ENCODE peak calls at places on chromosomes 4 and X, in five cellular contexts. I is cardiac muscle cell, J is gastrocnemius medialis, D is kidney epithelial cell, G is mucosa of descending colon. Q is an unnamed sample.

GRCh38 chr4:123350191-123350544 is 46.4 kb upstream of the SPRY1 start:
- DNase-seq in J (no peak), G (peak), D (no peak), I (peak), Q (peak)

GRCh38 chr4:138650917-138651564 is 364.5 kb upstream of the NOCT start:
- DNase-seq in D (peak), J (no peak), I (peak), G (no peak), Q (peak)

GRCh38 chr4:22129454-22130075 is 181.0 kb upstream of the KCNIP4 start:
- DNase-seq in J (no peak), D (no peak), I (peak), G (peak), Q (peak)

GRCh38 chr4:24070117-24070516 is 180.3 kb upstream of the PPARGC1A start:
- DNase-seq in I (peak), G (no peak), J (no peak), D (peak), Q (peak)

GRCh38 chrX:22345884-22346283 is 73.2 kb downstream of the CBLL2 start:
- DNase-seq in J (no peak), G (no peak), D (no peak), I (no peak), Q (peak)

GRCh38 chrX:78042601-78043000 is 61.4 kb upstream of the PGK1 start:
- DNase-seq in D (no peak), I (no peak), G (no peak), J (no peak), Q (no peak)

GRCh38 chr4:83490876-83491450 is 6.1 kb upstream of the ABRAXAS1 start:
- DNase-seq in D (no peak), I (peak), J (no peak), G (no peak), Q (peak)

GRCh38 chr4:71201817-71202576 is 136.8 kb upstream of the SLC4A4 start:
- DNase-seq in I (peak), D (no peak), G (no peak), J (no peak), Q (no peak)

GRCh38 chrX:42748067-42748850 is 29.7 kb downstream of the PPP1R2C start:
- DNase-seq in G (no peak), D (no peak), I (peak), J (no peak), Q (peak)

GRCh38 chrX:31223817-31224216 is 152.0 kb upstream of the FTHL17 start:
- DNase-seq in I (peak), D (peak), J (no peak), G (no peak), Q (peak)

GRCh38 chr4:76754439-76754838 is 143.5 kb downstream of the SOWAHB start:
- DNase-seq in J (no peak), I (no peak), D (no peak), G (no peak), Q (no peak)

GRCh38 chrX:1300449-1300848 is 31.8 kb downstream of the CSF2RA start:
- DNase-seq in I (no peak), D (no peak), G (no peak), J (no peak), Q (no peak)

GRCh38 chr4:125433453-125433852 is 118.7 kb downstream of the FAT4 start:
- DNase-seq in J (no peak), I (peak), G (no peak), D (no peak), Q (peak)

GRCh38 chr4:86497131-86497530 is 97.0 kb upstream of the PTPN13 start:
- DNase-seq in I (peak), G (no peak), D (no peak), J (peak), Q (peak)

GRCh38 chr4:123443401-123444297 is 47.1 kb downstream of the SPRY1 start:
- DNase-seq in J (no peak), G (peak), I (peak), D (no peak), Q (peak)

GRCh38 chr4:16524911-16525574 is 298.8 kb upstream of the TAPT1 start:
- DNase-seq in J (no peak), I (peak), D (no peak), G (peak), Q (peak)

GRCh38 chr4:780730-781492 is 45.0 kb downstream of the CPLX1 start:
- DNase-seq in J (no peak), I (no peak), G (no peak), D (no peak), Q (no peak)

GRCh38 chr4:94532016-94532789 is 80.5 kb downstream of the PDLIM5 start:
- DNase-seq in D (no peak), J (peak), I (peak), G (peak), Q (peak)

GRCh38 chr4:168453146-168453545 is 27.1 kb downstream of the DDX60L start:
- DNase-seq in G (no peak), I (no peak), D (no peak), J (no peak), Q (no peak)

GRCh38 chrX:13697976-13698375 is 9.0 kb downstream of the RAB9A start:
- DNase-seq in J (no peak), D (no peak), I (no peak), G (no peak), Q (no peak)

GRCh38 chr4:69058410-69059059 is 37.7 kb upstream of the UGT2B7 start:
- DNase-seq in J (no peak), G (peak), D (no peak), I (no peak), Q (no peak)

GRCh38 chrX:118286066-118286758 is 59.7 kb upstream of the WDR44 start:
- DNase-seq in G (no peak), D (no peak), I (peak), J (no peak), Q (peak)

GRCh38 chr4:55068522-55068921 is 56.9 kb downstream of the KDR start:
- DNase-seq in J (no peak), I (no peak), G (no peak), D (no peak), Q (no peak)

GRCh38 chr4:128376958-128377357 is 89.3 kb upstream of the PGRMC2 start:
- DNase-seq in I (no peak), G (no peak), D (no peak), J (no peak), Q (no peak)

GRCh38 chr4:128378668-128379067 is 91.1 kb upstream of the PGRMC2 start:
- DNase-seq in D (no peak), J (no peak), G (no peak), I (no peak), Q (no peak)

GRCh38 chr4:128380306-128380705 is 92.7 kb upstream of the PGRMC2 start:
- DNase-seq in G (no peak), I (no peak), J (no peak), D (no peak), Q (no peak)

GRCh38 chr4:128381748-128382559 is 94.3 kb upstream of the PGRMC2 start:
- DNase-seq in D (no peak), G (no peak), J (no peak), I (no peak), Q (no peak)

DNA sequence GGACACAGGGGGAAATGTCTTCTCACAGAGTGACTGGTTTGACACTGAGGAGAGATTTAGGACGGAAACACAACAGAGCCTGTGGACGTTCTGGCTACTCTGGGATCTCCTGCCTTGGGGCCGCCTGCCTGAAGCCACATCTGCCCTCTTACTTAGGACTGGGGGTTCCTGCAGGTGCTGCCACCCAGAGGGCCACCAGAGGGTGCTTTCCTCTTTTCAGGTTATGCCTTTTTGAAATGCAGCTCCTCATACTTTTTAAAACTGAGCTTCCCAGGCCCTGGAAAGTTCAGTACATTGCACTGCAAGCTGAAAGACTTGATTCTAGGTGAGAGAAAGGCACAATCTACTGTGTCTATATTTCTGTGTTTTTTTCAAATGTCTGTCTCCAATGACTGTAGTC is 92.2 kb upstream of the PGRMC2 start:
- DNase-seq in J (no peak), D (no peak), I (peak), G (peak), Q (peak)
- TF ChIP-seq CTCF in J (peak), D (peak), I (peak), G (peak), Q (peak)

GRCh38 chr4:152077582-152077981 is 316.8 kb upstream of the GATB start:
- DNase-seq in I (no peak), D (no peak), G (no peak), J (no peak), Q (no peak)

GRCh38 chr4:152083348-152083747 is 322.5 kb upstream of the GATB start:
- DNase-seq in J (no peak), I (no peak), G (no peak), D (peak), Q (no peak)

GRCh38 chr4:152075253-152075928 is 314.6 kb upstream of the GATB start:
- DNase-seq in G (no peak), I (no peak), D (no peak), J (no peak), Q (no peak)

GRCh38 chr4:152081024-152081423 is 320.2 kb upstream of the GATB start:
- DNase-seq in D (no peak), I (no peak), G (no peak), J (no peak), Q (no peak)

GRCh38 chr4:152079543-152080293 is 318.9 kb upstream of the GATB start:
- DNase-seq in D (no peak), G (no peak), J (no peak), I (no peak), Q (no peak)
- H3K4me3 ChIP-seq in D (no peak), G (no peak), J (no peak), I (no peak), Q (no peak)

DNA sequence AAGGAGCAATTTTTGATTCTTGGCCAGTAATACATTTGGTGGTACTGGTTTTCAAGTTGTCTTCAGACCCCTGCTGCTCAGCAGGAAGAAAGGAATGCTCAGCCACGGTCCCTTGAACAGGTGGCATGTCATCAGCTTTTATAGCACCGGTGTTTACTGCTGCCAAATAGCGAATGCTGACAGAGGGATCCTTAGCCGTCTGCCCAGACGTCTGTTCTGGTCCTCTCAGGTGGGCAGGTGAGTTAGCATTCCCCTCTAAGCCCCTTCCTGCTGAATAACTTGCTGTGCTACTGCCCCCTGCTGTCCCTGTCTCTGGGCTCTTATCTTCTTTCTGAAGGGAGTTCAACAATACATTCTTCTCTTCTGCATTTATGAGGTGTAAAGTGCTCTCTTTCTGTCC is 28.4 kb downstream of the BOD1L1 start:
- DNase-seq in D (peak), G (no peak), J (no peak), I (no peak), Q (no peak)
- TF ChIP-seq CTCF in D (peak), G (no peak), J (no peak), I (peak), Q (peak)

GRCh38 chr4:10386044-10386443 is 71.2 kb downstream of the ZNF518B start:
- DNase-seq in I (no peak), D (no peak), G (no peak), J (no peak), Q (no peak)
- H3K4me3 ChIP-seq in I (no peak), D (no peak), G (no peak), J (no peak), Q (no peak)

GRCh38 chrX:45850197-45850774 is 649.6 kb upstream of the DIPK2B start:
- DNase-seq in G (peak), D (no peak), I (no peak), J (no peak), Q (no peak)

GRCh38 chrX:45851434-45851991 is 650.8 kb upstream of the DIPK2B start:
- DNase-seq in J (no peak), D (no peak), I (no peak), G (peak), Q (no peak)

GRCh38 chrX:45847966-45848365 is 647.3 kb upstream of the DIPK2B start:
- DNase-seq in I (no peak), D (no peak), G (no peak), J (no peak), Q (no peak)

GRCh38 chrX:45850775-45851433 is 650.2 kb upstream of the DIPK2B start:
- DNase-seq in J (no peak), G (peak), I (peak), D (no peak), Q (peak)

DNA sequence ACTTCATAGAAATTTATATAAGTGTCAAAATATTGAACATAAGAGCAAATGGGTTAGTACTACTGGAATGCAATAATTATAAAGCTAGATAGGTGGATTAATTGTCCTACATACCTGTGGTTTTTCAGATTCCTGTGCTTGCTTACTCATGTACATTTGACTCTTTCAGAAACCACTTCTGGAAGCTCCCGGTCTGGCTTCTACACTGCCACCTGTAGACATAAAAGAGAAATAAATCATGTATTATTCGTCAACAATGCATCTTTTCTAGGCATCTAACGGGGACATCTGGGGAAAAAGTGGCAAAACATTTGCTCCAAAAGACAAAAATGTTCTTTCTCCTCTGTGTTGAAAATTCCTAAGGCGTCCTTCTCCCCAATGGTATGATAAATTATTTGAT is 648.6 kb upstream of the DIPK2B start:
- DNase-seq in G (peak), J (no peak), D (peak), I (peak), Q (peak)
- TF ChIP-seq CTCF in G (no peak), J (no peak), D (peak), I (peak), Q (peak)

DNA sequence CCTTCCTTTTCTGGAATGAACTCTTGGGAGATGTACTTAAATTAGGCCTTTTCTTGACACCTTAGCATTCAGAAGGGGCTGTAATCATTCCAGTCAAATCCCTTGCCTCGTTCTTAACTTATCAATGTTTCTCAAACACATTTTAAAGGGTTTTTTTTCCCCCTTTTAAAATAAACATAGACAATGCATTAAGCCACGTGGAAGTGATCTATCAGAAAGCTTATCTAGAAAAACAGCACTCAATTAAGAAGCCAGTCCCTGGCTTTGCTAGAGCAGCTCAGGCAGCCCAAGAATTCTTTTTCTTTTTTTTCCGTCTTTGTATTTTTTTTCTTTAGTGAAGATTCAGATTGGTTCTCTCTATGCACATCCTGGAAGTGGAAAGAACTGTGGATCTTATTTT is 118.2 kb downstream of the PCDH7 start:
- DNase-seq in G (no peak), J (no peak), I (no peak), D (no peak), Q (no peak)
- H3K4me3 ChIP-seq in G (no peak), J (no peak), I (no peak), D (no peak), Q (no peak)

GRCh38 chrX:104486691-104487090 is 79.3 kb upstream of the IL1RAPL2 start:
- DNase-seq in I (no peak), D (no peak), J (no peak), G (no peak), Q (no peak)

GRCh38 chrX:104482757-104483156 is 83.2 kb upstream of the IL1RAPL2 start:
- DNase-seq in I (no peak), G (no peak), J (no peak), D (no peak), Q (no peak)
- TF ChIP-seq CTCF in I (no peak), G (no peak), J (no peak), D (peak), Q (no peak)

GRCh38 chr4:33052241-33052640 is 2332.1 kb downstream of the PCDH7 start:
- DNase-seq in D (no peak), I (no peak), J (no peak), G (no peak), Q (no peak)
- H3K4me3 ChIP-seq in D (no peak), I (no peak), J (no peak), G (no peak), Q (no peak)